ENCODE peak calls at places on chromosomes 1 and 21, in nine cellular contexts. X is colonic mucosa; D is NCI-H82; F is Calu3; V is epithelial cell of esophagus; R is HTR-8/SVneo; P is T-helper 1 cell; T is nucleus accumbens; Q is activated naive CD4-positive, alpha-beta T cell. S is an unnamed sample.

GRCh38 chr1:89703469-89703868 is 70.5 kb downstream of the LRRC8C start:
- DNase-seq in X (no peak), D (no peak), F (no peak), V (no peak), R (no peak), P (no peak), T (no peak), Q (no peak), S (no peak)

GRCh38 chr1:226097866-226098625 is 35.5 kb downstream of the H3-3A start:
- DNase-seq in X (no peak), D (peak), F (no peak), V (peak), R (no peak), P (no peak), T (no peak), Q (no peak), S (no peak)

GRCh38 chr1:83702349-83702748 is 296.6 kb downstream of the TTLL7 start:
- DNase-seq in X (no peak), D (no peak), F (no peak), V (no peak), R (no peak), P (no peak), T (no peak), Q (no peak), S (no peak)

GRCh38 chr1:231701306-231701705 is 74.7 kb downstream of the DISC1 start:
- DNase-seq in X (no peak), D (no peak), F (no peak), V (no peak), R (no peak), P (no peak), T (no peak), Q (no peak), S (no peak)

GRCh38 chr1:114021665-114022099 is 42.4 kb downstream of the OLFML3 start:
- DNase-seq in X (no peak), D (peak), F (no peak), V (no peak), R (no peak), P (no peak), T (no peak), Q (no peak), S (no peak)

GRCh38 chr1:217617120-217617519 is 13.8 kb downstream of the GPATCH2 start:
- DNase-seq in X (no peak), D (no peak), F (no peak), V (no peak), R (no peak), P (no peak), T (no peak), Q (no peak), S (no peak)

GRCh38 chr1:91511386-91511785 is 10.7 kb downstream of the CDC7 start:
- DNase-seq in X (no peak), D (peak), F (no peak), V (peak), R (no peak), P (no peak), T (no peak), Q (no peak), S (peak)

GRCh38 chr1:26684763-26685162 is 11.1 kb upstream of the ARID1A start:
- DNase-seq in X (no peak), D (no peak), F (no peak), V (no peak), R (no peak), P (no peak), T (no peak), Q (no peak), S (no peak)

GRCh38 chr1:175783126-175783722 is 39.8 kb upstream of the TNR start:
- DNase-seq in X (no peak), D (no peak), F (no peak), V (peak), R (no peak), P (no peak), T (no peak), Q (no peak), S (no peak)

GRCh38 chr21:38179504-38179900 is 77.3 kb upstream of the KCNJ15 start:
- DNase-seq in X (no peak), D (no peak), F (no peak), V (peak), R (no peak), P (no peak), T (no peak), Q (no peak), S (no peak)

GRCh38 chr1:100523038-100523649 is 14.8 kb upstream of the GPR88 start:
- DNase-seq in X (no peak), D (no peak), F (no peak), V (no peak), R (no peak), P (no peak), T (no peak), Q (no peak), S (no peak)

GRCh38 chr1:94541175-94542087 is at the start of gene F3:
- DNase-seq in X (peak), D (peak), F (peak), V (peak), R (peak), P (peak), T (no peak), Q (no peak), S (peak)

GRCh38 chr1:22031214-22031962 is 21.1 kb upstream of the CDC42 start:
- DNase-seq in X (no peak), D (no peak), F (no peak), V (no peak), R (no peak), P (no peak), T (no peak), Q (peak), S (no peak)

S was measured in NCI-H69.